ENCODE peak calls at places on chromosomes 2 and 18, in six cellular contexts. One of them, this sample, is unnamed.

GRCh38 chr2:131584940-131585339 is 57.3 kb downstream of the CCDC74A start:
- DNase-seq in astrocyte of the cerebellum: no peak
- DNase-seq in T-helper 17 cell: no peak
- DNase-seq in NCI-H1105: no peak
- DNase-seq in AG20443: no peak
- DNase-seq in KBM-7: no peak
- DNase-seq in this sample: no peak

GRCh38 chr2:64624862-64625261 is 28.9 kb downstream of the SERTAD2 start:
- DNase-seq in NCI-H1105: no peak
- DNase-seq in AG20443: no peak
- DNase-seq in T-helper 17 cell: no peak
- DNase-seq in KBM-7: no peak
- DNase-seq in astrocyte of the cerebellum: no peak
- DNase-seq in this sample: no peak

GRCh38 chr2:208248601-208249000 is 6.3 kb downstream of the IDH1 start:
- DNase-seq in NCI-H1105: no peak
- DNase-seq in astrocyte of the cerebellum: no peak
- DNase-seq in KBM-7: no peak
- DNase-seq in AG20443: no peak
- DNase-seq in T-helper 17 cell: no peak
- DNase-seq in this sample: no peak

GRCh38 chr18:4230450-4231168 is 224.5 kb downstream of the DLGAP1 start:
- DNase-seq in astrocyte of the cerebellum: no peak
- DNase-seq in T-helper 17 cell: no peak
- DNase-seq in KBM-7: no peak
- DNase-seq in AG20443: no peak
- DNase-seq in NCI-H1105: no peak
- DNase-seq in this sample: no peak

GRCh38 chr2:8529706-8530277 is 152.1 kb upstream of the ID2 start:
- DNase-seq in AG20443: no peak
- DNase-seq in NCI-H1105: no peak
- DNase-seq in T-helper 17 cell: no peak
- DNase-seq in KBM-7: no peak
- DNase-seq in astrocyte of the cerebellum: no peak
- DNase-seq in this sample: no peak

GRCh38 chr2:227155395-227155794 is 8.6 kb downstream of the COL4A4 start:
- DNase-seq in T-helper 17 cell: no peak
- DNase-seq in AG20443: no peak
- DNase-seq in KBM-7: no peak
- DNase-seq in astrocyte of the cerebellum: no peak
- DNase-seq in NCI-H1105: no peak
- DNase-seq in this sample: no peak

GRCh38 chr2:44596537-44597320 is 235.0 kb downstream of the CAMKMT start:
- DNase-seq in T-helper 17 cell: no peak
- DNase-seq in astrocyte of the cerebellum: no peak
- DNase-seq in AG20443: no peak
- DNase-seq in NCI-H1105: no peak
- DNase-seq in KBM-7: no peak
- DNase-seq in this sample: no peak

GRCh38 chr2:151552287-151552686 is 142.6 kb downstream of the RIF1 start:
- DNase-seq in AG20443: no peak
- DNase-seq in astrocyte of the cerebellum: no peak
- DNase-seq in NCI-H1105: no peak
- DNase-seq in T-helper 17 cell: no peak
- DNase-seq in KBM-7: no peak
- DNase-seq in this sample: no peak

GRCh38 chr18:39772155-39772919 is 2182.7 kb upstream of the PIK3C3 start:
- DNase-seq in astrocyte of the cerebellum: no peak
- DNase-seq in KBM-7: no peak
- DNase-seq in AG20443: no peak
- DNase-seq in NCI-H1105: no peak
- DNase-seq in T-helper 17 cell: no peak
- DNase-seq in this sample: no peak

GRCh38 chr2:232508246-232508645 is 11.9 kb upstream of the PRSS56 start:
- DNase-seq in KBM-7: no peak
- DNase-seq in AG20443: no peak
- DNase-seq in T-helper 17 cell: no peak
- DNase-seq in astrocyte of the cerebellum: no peak
- DNase-seq in NCI-H1105: no peak
- DNase-seq in this sample: no peak

GRCh38 chr18:50696929-50697328 is 122.9 kb downstream of the MRO start:
- DNase-seq in T-helper 17 cell: no peak
- DNase-seq in AG20443: no peak
- DNase-seq in NCI-H1105: no peak
- DNase-seq in astrocyte of the cerebellum: no peak
- DNase-seq in KBM-7: no peak
- DNase-seq in this sample: no peak

GRCh38 chr2:111121028-111121872 is 536 bp downstream of the BCL2L11 start:
- DNase-seq in astrocyte of the cerebellum: no peak
- DNase-seq in KBM-7: peak; percentile 63
- DNase-seq in NCI-H1105: peak; percentile 46
- DNase-seq in AG20443: peak; percentile 33
- DNase-seq in T-helper 17 cell: peak; percentile 17
- DNase-seq in this sample: no peak

GRCh38 chr2:30218814-30219213 is 12.5 kb upstream of the LBH start:
- DNase-seq in NCI-H1105: no peak
- DNase-seq in astrocyte of the cerebellum: no peak
- DNase-seq in T-helper 17 cell: no peak
- DNase-seq in KBM-7: no peak
- DNase-seq in AG20443: no peak
- DNase-seq in this sample: no peak

GRCh38 chr2:31762085-31762484 is 181.3 kb upstream of the SRD5A2 start:
- DNase-seq in AG20443: no peak
- DNase-seq in NCI-H1105: no peak
- DNase-seq in T-helper 17 cell: no peak
- DNase-seq in astrocyte of the cerebellum: no peak
- DNase-seq in KBM-7: no peak
- DNase-seq in this sample: no peak

GRCh38 chr18:6633370-6633769 is 96.1 kb upstream of the ARHGAP28 start:
- DNase-seq in AG20443: no peak
- DNase-seq in KBM-7: no peak
- DNase-seq in NCI-H1105: no peak
- DNase-seq in T-helper 17 cell: no peak
- DNase-seq in astrocyte of the cerebellum: no peak
- DNase-seq in this sample: no peak

GRCh38 chr2:9420495-9420894 is 2.8 kb downstream of the ITGB1BP1 start:
- DNase-seq in NCI-H1105: no peak
- DNase-seq in KBM-7: no peak
- DNase-seq in astrocyte of the cerebellum: no peak
- DNase-seq in AG20443: no peak
- DNase-seq in T-helper 17 cell: no peak
- DNase-seq in this sample: no peak

GRCh38 chr2:85189606-85190270 is 56.5 kb downstream of the TCF7L1 start:
- DNase-seq in AG20443: no peak
- DNase-seq in KBM-7: no peak
- DNase-seq in NCI-H1105: no peak
- DNase-seq in astrocyte of the cerebellum: no peak
- DNase-seq in T-helper 17 cell: no peak
- DNase-seq in this sample: no peak

GRCh38 chr2:233252227-233252626 is 754 bp downstream of the ATG16L1 start:
- DNase-seq in NCI-H1105: no peak
- DNase-seq in KBM-7: peak; percentile 26
- DNase-seq in AG20443: no peak
- DNase-seq in T-helper 17 cell: no peak
- DNase-seq in astrocyte of the cerebellum: no peak
- DNase-seq in this sample: no peak

GRCh38 chr2:23926289-23926749 is 604 bp downstream of the ATAD2B start:
- DNase-seq in AG20443: peak; percentile 58
- DNase-seq in T-helper 17 cell: no peak
- DNase-seq in KBM-7: no peak
- DNase-seq in NCI-H1105: no peak
- DNase-seq in astrocyte of the cerebellum: no peak
- DNase-seq in this sample: no peak

GRCh38 chr18:12397793-12398192 is 9.9 kb upstream of the PRELID3A start:
- DNase-seq in KBM-7: no peak
- DNase-seq in AG20443: no peak
- DNase-seq in T-helper 17 cell: no peak
- DNase-seq in NCI-H1105: no peak
- DNase-seq in astrocyte of the cerebellum: no peak
- DNase-seq in this sample: no peak

GRCh38 chr2:239963646-239964205 is 61.4 kb downstream of the NDUFA10 start:
- DNase-seq in AG20443: no peak
- DNase-seq in NCI-H1105: no peak
- DNase-seq in T-helper 17 cell: no peak
- DNase-seq in astrocyte of the cerebellum: no peak
- DNase-seq in KBM-7: no peak
- DNase-seq in this sample: no peak

GRCh38 chr2:202322435-202322834 is 53.7 kb upstream of the BMPR2 start:
- DNase-seq in AG20443: no peak
- DNase-seq in T-helper 17 cell: no peak
- DNase-seq in astrocyte of the cerebellum: no peak
- DNase-seq in NCI-H1105: no peak
- DNase-seq in KBM-7: no peak
- DNase-seq in this sample: no peak

GRCh38 chr2:53632714-53633113 is 134.9 kb upstream of the CHAC2 start:
- DNase-seq in NCI-H1105: no peak
- DNase-seq in KBM-7: no peak
- DNase-seq in AG20443: peak; percentile 39
- DNase-seq in T-helper 17 cell: no peak
- DNase-seq in astrocyte of the cerebellum: peak; percentile 97
- DNase-seq in this sample: no peak

GRCh38 chr2:162257416-162257815 is 14.2 kb upstream of the FAP start:
- DNase-seq in T-helper 17 cell: no peak
- DNase-seq in NCI-H1105: no peak
- DNase-seq in KBM-7: no peak
- DNase-seq in AG20443: peak; percentile 35
- DNase-seq in astrocyte of the cerebellum: no peak
- DNase-seq in this sample: no peak

GRCh38 chr2:173101687-173102086 is 26.0 kb downstream of the MAP3K20 start:
- DNase-seq in astrocyte of the cerebellum: no peak
- DNase-seq in T-helper 17 cell: no peak
- DNase-seq in NCI-H1105: no peak
- DNase-seq in AG20443: no peak
- DNase-seq in KBM-7: no peak
- DNase-seq in this sample: no peak

GRCh38 chr18:45441110-45441842 is 174.0 kb upstream of the SLC14A2 start:
- DNase-seq in NCI-H1105: no peak
- DNase-seq in AG20443: peak; percentile 54
- DNase-seq in T-helper 17 cell: no peak
- DNase-seq in KBM-7: peak; percentile 9
- DNase-seq in astrocyte of the cerebellum: no peak
- DNase-seq in this sample: no peak